ENCODE peak calls at places on chromosomes 1 and 21, in ten cellular contexts. K is NCI-H2029; X is GM04504; B is skeletal muscle cell; R is suprapubic skin; U is NCI-H1417; V is mesendoderm; C is HEK293T; O is dorsolateral prefrontal cortex; G is stimulated activated CD8-positive, alpha-beta memory T cell treated with anti-CD3 and anti-CD28 coated beads, Interleukin-15, amount 100 ng/mL, for 24 hours. N is an unnamed sample.

GRCh38 chr1:165773324-165773965 is 4.8 kb upstream of the TMCO1 start:
- DNase-seq in K (no peak), X (peak), B (peak), R (no peak), U (no peak), V (peak), C (no peak), O (no peak), G (no peak), N (no peak)

GRCh38 chr1:14852301-14852700 is 253.8 kb downstream of the KAZN start:
- DNase-seq in K (no peak), X (no peak), B (no peak), R (no peak), U (no peak), V (no peak), C (no peak), O (no peak), G (no peak), N (no peak)

GRCh38 chr1:179151908-179152682 is 70.2 kb downstream of the TOR3A start:
- DNase-seq in K (no peak), X (no peak), B (no peak), R (no peak), U (no peak), V (no peak), C (no peak), O (no peak), G (no peak), N (no peak)

GRCh38 chr1:41870076-41870562 is 48.6 kb downstream of the HIVEP3 start:
- DNase-seq in K (no peak), X (no peak), B (no peak), R (no peak), U (no peak), V (peak), C (no peak), O (no peak), G (no peak), N (no peak)

GRCh38 chr21:45234906-45235305 is 52.8 kb downstream of the POFUT2 start:
- DNase-seq in K (no peak), X (no peak), B (no peak), R (no peak), U (no peak), V (no peak), C (no peak), O (no peak), G (no peak), N (no peak)

GRCh38 chr1:187261637-187262036 is 432.9 kb downstream of the PLA2G4A start:
- DNase-seq in K (no peak), X (no peak), B (no peak), R (no peak), U (peak), V (no peak), C (no peak), O (no peak), G (no peak), N (no peak)

GRCh38 chr21:15986277-15986676 is 256.5 kb downstream of the USP25 start:
- DNase-seq in K (no peak), X (no peak), B (no peak), R (no peak), U (no peak), V (peak), C (peak), O (no peak), G (no peak), N (no peak)

GRCh38 chr21:37509802-37510393 is 143.3 kb downstream of the DYRK1A start:
- DNase-seq in K (no peak), X (no peak), B (no peak), R (no peak), U (no peak), V (no peak), C (no peak), O (no peak), G (no peak), N (no peak)

GRCh38 chr21:42312626-42313104 is 2.5 kb downstream of the TFF3 start:
- DNase-seq in K (no peak), X (no peak), B (no peak), R (no peak), U (peak), V (no peak), C (no peak), O (no peak), G (no peak), N (no peak)

GRCh38 chr1:26079960-26080814 is 12.8 kb upstream of the TRIM63 start:
- DNase-seq in K (no peak), X (no peak), B (no peak), R (no peak), U (no peak), V (no peak), C (no peak), O (no peak), G (no peak), N (no peak)

GRCh38 chr1:205936316-205936715 is 6.9 kb downstream of the SLC26A9 start:
- DNase-seq in K (no peak), X (no peak), B (no peak), R (no peak), U (no peak), V (no peak), C (no peak), O (no peak), G (no peak), N (no peak)

GRCh38 chr1:202711949-202712635 is 1.8 kb upstream of the SYT2 start:
- DNase-seq in K (no peak), X (no peak), B (no peak), R (peak), U (no peak), V (no peak), C (no peak), O (no peak), G (no peak), N (no peak)

GRCh38 chr1:70427976-70428375 is 16.9 kb downstream of the CTH start:
- DNase-seq in K (no peak), X (no peak), B (no peak), R (no peak), U (no peak), V (peak), C (no peak), O (no peak), G (no peak), N (no peak)

GRCh38 chr1:22739648-22740385 is 29.2 kb downstream of the EPHB2 start:
- DNase-seq in K (no peak), X (peak), B (peak), R (no peak), U (no peak), V (no peak), C (peak), O (no peak), G (no peak), N (peak)

GRCh38 chr1:180935326-180936109 is 22.8 kb downstream of the KIAA1614 start:
- DNase-seq in K (no peak), X (no peak), B (no peak), R (no peak), U (peak), V (no peak), C (no peak), O (no peak), G (no peak), N (no peak)

GRCh38 chr1:2283991-2284895 is 56.1 kb downstream of the SKI start:
- DNase-seq in K (no peak), X (no peak), B (no peak), R (no peak), U (no peak), V (no peak), C (no peak), O (no peak), G (no peak), N (no peak)

GRCh38 chr1:43441894-43442632 is 11.7 kb downstream of the HYI start:
- DNase-seq in K (no peak), X (no peak), B (no peak), R (peak), U (no peak), V (no peak), C (no peak), O (peak), G (no peak), N (no peak)

GRCh38 chr1:244435562-244436205 is 16.0 kb downstream of the ADSS2 start:
- DNase-seq in K (no peak), X (peak), B (peak), R (no peak), U (no peak), V (no peak), C (no peak), O (no peak), G (no peak), N (no peak)

GRCh38 chr1:171355727-171356126 is 41.7 kb downstream of the FMO4 start:
- DNase-seq in K (no peak), X (no peak), B (no peak), R (no peak), U (no peak), V (peak), C (no peak), O (no peak), G (no peak), N (no peak)

GRCh38 chr1:236524142-236524891 is 535 bp downstream of the LGALS8 start:
- DNase-seq in K (peak), X (peak), B (peak), R (peak), U (peak), V (peak), C (no peak), O (no peak), G (peak), N (peak)

GRCh38 chr1:182430263-182431068 is 19.5 kb upstream of the RGSL1 start:
- DNase-seq in K (no peak), X (no peak), B (no peak), R (no peak), U (no peak), V (peak), C (no peak), O (no peak), G (no peak), N (no peak)

GRCh38 chr1:215377736-215378135 is 189.4 kb upstream of the KCTD3 start:
- DNase-seq in K (no peak), X (no peak), B (no peak), R (no peak), U (no peak), V (no peak), C (no peak), O (no peak), G (no peak), N (no peak)

GRCh38 chr1:109838838-109839240 is 71.8 kb upstream of the CSF1 start:
- DNase-seq in K (no peak), X (no peak), B (no peak), R (no peak), U (no peak), V (no peak), C (peak), O (no peak), G (no peak), N (no peak)

GRCh38 chr1:236281286-236282158 is at the start of gene ERO1B:
- DNase-seq in K (peak), X (peak), B (peak), R (peak), U (peak), V (peak), C (peak), O (peak), G (peak), N (peak)

GRCh38 chr1:46396429-46397398 is 2.6 kb downstream of the FAAH start:
- DNase-seq in K (peak), X (no peak), B (no peak), R (no peak), U (peak), V (no peak), C (no peak), O (peak), G (no peak), N (no peak)

GRCh38 chr21:20169812-20170576 is 828.2 kb upstream of the NCAM2 start:
- DNase-seq in K (no peak), X (no peak), B (no peak), R (no peak), U (no peak), V (no peak), C (no peak), O (no peak), G (no peak), N (no peak)

GRCh38 chr21:42746593-42747266 is 93.3 kb downstream of the PDE9A start:
- DNase-seq in K (no peak), X (no peak), B (no peak), R (no peak), U (no peak), V (peak), C (no peak), O (peak), G (no peak), N (no peak)

GRCh38 chr1:212752256-212752933 is 39.2 kb downstream of the NSL1 start:
- DNase-seq in K (no peak), X (peak), B (peak), R (no peak), U (no peak), V (no peak), C (no peak), O (no peak), G (no peak), N (no peak)

GRCh38 chr1:54223441-54224202 is 23.7 kb downstream of the MRPL37 start:
- DNase-seq in K (no peak), X (no peak), B (no peak), R (no peak), U (no peak), V (no peak), C (no peak), O (no peak), G (no peak), N (no peak)

GRCh38 chr1:61451214-61451968 is 273.6 kb downstream of the TM2D1 start:
- DNase-seq in K (no peak), X (no peak), B (no peak), R (no peak), U (no peak), V (no peak), C (no peak), O (no peak), G (no peak), N (no peak)

GRCh38 chr21:41426656-41427311 is 745 bp downstream of the MX1 start:
- DNase-seq in K (no peak), X (no peak), B (no peak), R (no peak), U (no peak), V (no peak), C (no peak), O (no peak), G (no peak), N (no peak)

GRCh38 chr1:235749755-235750300 is 100.2 kb upstream of the GNG4 start:
- DNase-seq in K (no peak), X (no peak), B (no peak), R (no peak), U (no peak), V (peak), C (no peak), O (no peak), G (no peak), N (no peak)

GRCh38 chr1:224205438-224205840 is 22.4 kb downstream of the DEGS1 start:
- DNase-seq in K (no peak), X (peak), B (peak), R (no peak), U (no peak), V (no peak), C (no peak), O (no peak), G (no peak), N (no peak)

GRCh38 chr1:99018313-99018712 is 13.7 kb upstream of the PLPPR5 start:
- DNase-seq in K (no peak), X (no peak), B (no peak), R (no peak), U (no peak), V (peak), C (no peak), O (no peak), G (no peak), N (no peak)

GRCh38 chr1:172897738-172898137 is 153.0 kb downstream of the TNFSF18 start:
- DNase-seq in K (no peak), X (no peak), B (no peak), R (no peak), U (no peak), V (no peak), C (no peak), O (no peak), G (no peak), N (no peak)

GRCh38 chr1:219567341-219567947 is 45.5 kb downstream of the ZC3H11B start:
- DNase-seq in K (no peak), X (no peak), B (no peak), R (no peak), U (peak), V (peak), C (peak), O (no peak), G (no peak), N (peak)

GRCh38 chr21:38333290-38334272 is 76.8 kb downstream of the KCNJ15 start:
- DNase-seq in K (no peak), X (no peak), B (no peak), R (no peak), U (no peak), V (peak), C (no peak), O (no peak), G (no peak), N (no peak)

GRCh38 chr1:70017770-70018169 is 187.6 kb downstream of the LRRC40 start:
- DNase-seq in K (no peak), X (no peak), B (no peak), R (no peak), U (no peak), V (no peak), C (no peak), O (no peak), G (no peak), N (no peak)